ENCODE peak calls at places on chromosomes 4 and X, in five cellular contexts. N is CD8-positive, alpha-beta memory T cell; D is H9; S is thoracic aorta; M is naive thymus-derived CD4-positive, alpha-beta T cell. I is an unnamed sample.

GRCh38 chr4:79623125-79623905 is 215.3 kb upstream of the GK2 start:
- DNase-seq in N (no peak), D (no peak), S (no peak), M (no peak), I (no peak)

GRCh38 chr4:8916251-8916913 is 44.7 kb upstream of the HMX1 start:
- DNase-seq in N (no peak), D (peak; percentile 24), S (no peak), M (no peak), I (no peak)

GRCh38 chrX:43813898-43814297 is 68.4 kb downstream of the MAOB start:
- DNase-seq in N (no peak), D (peak; percentile 35), S (no peak), M (no peak), I (no peak)

GRCh38 chr4:78910612-78911011 is 28.6 kb downstream of the PAQR3 start:
- DNase-seq in N (no peak), D (no peak), S (no peak), M (no peak), I (no peak)

GRCh38 chr4:190015538-190016368 is 11.3 kb downstream of the FRG2 start:
- DNase-seq in N (no peak), D (peak; percentile 33), S (no peak), M (no peak), I (no peak)

GRCh38 chrX:87397103-87397886 is 120.3 kb upstream of the KLHL4 start:
- DNase-seq in N (no peak), D (no peak), S (no peak), M (no peak), I (no peak)

GRCh38 chrX:40550069-40550468 is 30.7 kb upstream of the ATP6AP2 start:
- DNase-seq in N (no peak), D (no peak), S (no peak), M (no peak), I (no peak)

GRCh38 chr4:115113382-115114106 is at the start of gene NDST4:
- DNase-seq in N (no peak), D (no peak), S (no peak), M (no peak), I (no peak)

GRCh38 chrX:73615022-73615421 is 52.0 kb downstream of the CHIC1 start:
- DNase-seq in N (no peak), D (no peak), S (no peak), M (no peak), I (no peak)

GRCh38 chrX:79081895-79082512 is 62.5 kb upstream of the GPR174 start:
- DNase-seq in N (peak; percentile 46), D (no peak), S (no peak), M (peak; percentile 62), I (no peak)

GRCh38 chr4:109803924-109804571 is 2.2 kb upstream of the CFI start:
- DNase-seq in N (no peak), D (peak; percentile 50), S (no peak), M (no peak), I (no peak)

GRCh38 chr4:83252782-83253405 is 31.7 kb downstream of the COQ2 start:
- DNase-seq in N (peak; percentile 78), D (peak; percentile 78), S (no peak), M (peak; percentile 79), I (no peak)

GRCh38 chr4:40190880-40191815 is 5.7 kb upstream of the RHOH start:
- DNase-seq in N (peak; percentile 53), D (no peak), S (no peak), M (peak; percentile 63), I (no peak)

GRCh38 chrX:40209951-40210617 is 112.3 kb upstream of the BCOR start:
- DNase-seq in N (no peak), D (no peak), S (no peak), M (no peak), I (no peak)

GRCh38 chrX:1902901-1903379 is 288.1 kb downstream of the ASMT start:
- DNase-seq in N (no peak), D (no peak), S (no peak), M (no peak), I (no peak)

GRCh38 chr4:25792200-25792791 is 70.5 kb downstream of the SEL1L3 start:
- DNase-seq in N (no peak), D (peak; percentile 68), S (no peak), M (no peak), I (no peak)

GRCh38 chr4:39714171-39714570 is 16.2 kb downstream of the UBE2K start:
- DNase-seq in N (no peak), D (no peak), S (no peak), M (no peak), I (no peak)

GRCh38 chr4:53455766-53456165 is 78.3 kb downstream of the FIP1L1 start:
- DNase-seq in N (no peak), D (no peak), S (no peak), M (no peak), I (no peak)

GRCh38 chr4:2093265-2093664 is 34.1 kb downstream of the NAT8L start:
- DNase-seq in N (no peak), D (no peak), S (no peak), M (no peak), I (no peak)

GRCh38 chr4:54384563-54384962 is 155.5 kb downstream of the PDGFRA start:
- DNase-seq in N (no peak), D (no peak), S (no peak), M (no peak), I (no peak)

GRCh38 chrX:116272328-116272727 is 101.8 kb downstream of the AGTR2 start:
- DNase-seq in N (no peak), D (no peak), S (no peak), M (no peak), I (peak; percentile 34)

GRCh38 chr4:62053974-62054373 is 853.8 kb downstream of the ADGRL3 start:
- DNase-seq in N (no peak), D (no peak), S (no peak), M (no peak), I (no peak)

GRCh38 chr4:73871911-73872310 is 2.7 kb downstream of the CXCL1 start:
- DNase-seq in N (no peak), D (no peak), S (no peak), M (no peak), I (no peak)

GRCh38 chr4:42143996-42144395 is 8.5 kb downstream of the BEND4 start:
- DNase-seq in N (no peak), D (no peak), S (no peak), M (no peak), I (no peak)

GRCh38 chr4:3122081-3122563 is 47.6 kb downstream of the HTT start:
- DNase-seq in N (no peak), D (no peak), S (no peak), M (no peak), I (no peak)

GRCh38 chr4:7892212-7893019 is 47.2 kb downstream of the AFAP1 start:
- DNase-seq in N (no peak), D (no peak), S (no peak), M (no peak), I (peak; percentile 96)

GRCh38 chr4:128600410-128600809 is 209.1 kb upstream of the JADE1 start:
- DNase-seq in N (no peak), D (no peak), S (no peak), M (no peak), I (no peak)

GRCh38 chr4:128604840-128605239 is 204.7 kb upstream of the JADE1 start:
- DNase-seq in N (no peak), D (no peak), S (no peak), M (no peak), I (no peak)

GRCh38 chr4:128600996-128601857 is 208.3 kb upstream of the JADE1 start:
- DNase-seq in N (no peak), D (no peak), S (peak; percentile 43), M (no peak), I (peak; percentile 93)

GRCh38 chr4:128604204-128604603 is 205.3 kb upstream of the JADE1 start:
- DNase-seq in N (no peak), D (no peak), S (no peak), M (no peak), I (no peak)

GRCh38 chr4:128601992-128602695 is 207.4 kb upstream of the JADE1 start:
- DNase-seq in N (no peak), D (no peak), S (no peak), M (no peak), I (no peak)
- H3K27ac ChIP-seq in N (peak overlapping the region; percentile 38), D (no peak overlapping the region), S (no peak overlapping the region), M (no peak overlapping the region), I (peak overlapping the region; percentile 59)

GRCh38 chr4:19739101-19739651 is 512.5 kb upstream of the SLIT2 start:
- DNase-seq in N (no peak), D (no peak), S (no peak), M (no peak), I (peak; percentile 76)
- H3K9me3 ChIP-seq in N (no peaks in the 10 kb centered on the region), D (no peaks in the 10 kb centered on the region), S (no peaks in the 10 kb centered on the region), M (no peaks in the 10 kb centered on the region), I (no peaks in the 10 kb centered on the region)

DNA sequence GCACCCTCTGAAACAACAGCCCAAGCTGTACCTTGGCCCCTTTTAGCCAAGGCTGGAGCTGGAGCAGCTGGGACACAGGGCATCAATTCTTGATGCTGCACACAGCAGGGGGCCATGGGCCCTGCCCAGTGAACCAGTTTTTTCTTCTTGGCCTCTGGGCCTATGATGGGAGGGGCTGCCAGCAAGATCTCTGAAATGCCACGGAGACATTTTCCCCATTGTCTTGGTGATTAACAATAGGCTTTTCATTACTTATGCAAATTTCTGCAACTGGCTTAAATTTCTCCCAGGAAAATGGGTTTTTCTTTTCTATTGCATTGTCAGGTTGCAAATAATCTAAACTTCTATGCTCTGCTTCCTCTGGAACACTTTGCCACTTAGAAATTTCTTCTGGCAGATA is 49.1 kb downstream of the SPANXA2 start:
- DNase-seq in N (no peak), D (peak; percentile 25), S (no peak), M (no peak), I (no peak)
- H3K27ac ChIP-seq in N (no peak overlapping the region), D (no peak overlapping the region), S (no peak overlapping the region), M (no peak overlapping the region), I (no peak overlapping the region)

DNA sequence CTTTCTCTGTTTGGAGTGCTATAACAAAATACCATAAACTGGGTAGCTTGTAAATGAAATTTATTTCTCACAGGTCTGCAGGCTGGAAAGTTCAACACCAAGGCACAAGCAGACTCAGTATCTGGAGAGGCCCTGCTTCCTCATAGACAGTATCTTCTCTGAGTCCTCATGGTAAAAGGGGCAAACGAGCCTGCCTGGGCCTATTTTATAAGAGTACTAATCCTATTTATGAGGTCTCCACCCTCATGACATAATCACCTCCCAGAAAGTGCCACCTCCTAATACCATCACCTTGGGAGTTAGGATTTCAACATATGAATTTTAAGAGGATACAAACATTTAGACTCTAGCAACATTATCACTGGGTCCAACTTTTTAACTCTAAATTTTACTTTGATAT is 200.3 kb downstream of the STPG2 start:
- DNase-seq in N (no peak), D (no peak), S (no peak), M (no peak), I (no peak)
- H3K9me3 ChIP-seq in N (no peaks in the 10 kb centered on the region), D (no peaks in the 10 kb centered on the region), S (peaks cover 11% of the 10 kb centered on the region), M (no peaks in the 10 kb centered on the region), I (peaks cover 8% of the 10 kb centered on the region)

GRCh38 chr4:184350964-184351363 is 123.4 kb downstream of the IRF2 start:
- DNase-seq in N (no peak), D (no peak), S (no peak), M (no peak), I (no peak)
- H3K27ac ChIP-seq in N (no peak overlapping the region), D (no peak overlapping the region), S (no peak overlapping the region), M (no peak overlapping the region), I (no peak overlapping the region)